ENCODE peak calls at places on chromosomes 1 and 21, in ten cellular contexts. P, I, X, F, Y, C, H, S, W and V are unnamed samples.

GRCh38 chr1:18554597-18554996 is 73.9 kb downstream of the KLHDC7A start:
- DNase-seq in P (no peak), I (no peak), X (no peak), F (no peak), Y (no peak), C (no peak), H (no peak), S (no peak), W (no peak), V (no peak)

GRCh38 chr21:31326478-31327247 is 17.4 kb downstream of the TIAM1 start:
- DNase-seq in P (no peak), I (peak), X (peak), F (no peak), Y (no peak), C (no peak), H (peak), S (no peak), W (peak), V (no peak)

GRCh38 chr1:165078391-165078790 is 278.1 kb downstream of the LMX1A start:
- DNase-seq in P (no peak), I (no peak), X (no peak), F (no peak), Y (no peak), C (no peak), H (no peak), S (no peak), W (no peak), V (no peak)

GRCh38 chr21:27793901-27794300 is 827.0 kb upstream of the ADAMTS5 start:
- DNase-seq in P (no peak), I (no peak), X (no peak), F (no peak), Y (no peak), C (no peak), H (no peak), S (no peak), W (no peak), V (no peak)

GRCh38 chr1:164320780-164321683 is 238.0 kb upstream of the PBX1 start:
- DNase-seq in P (no peak), I (no peak), X (no peak), F (peak), Y (peak), C (peak), H (no peak), S (peak), W (no peak), V (no peak)

GRCh38 chr21:46000731-46001641 is 19.4 kb downstream of the COL6A1 start:
- DNase-seq in P (no peak), I (no peak), X (no peak), F (peak), Y (no peak), C (no peak), H (peak), S (no peak), W (no peak), V (no peak)

GRCh38 chr21:33767236-33767635 is 124.9 kb downstream of the ITSN1 start:
- DNase-seq in P (peak), I (no peak), X (no peak), F (no peak), Y (no peak), C (no peak), H (no peak), S (no peak), W (no peak), V (no peak)

GRCh38 chr21:30444204-30444603 is 4.1 kb downstream of the KRTAP15-1 start:
- DNase-seq in P (no peak), I (no peak), X (no peak), F (no peak), Y (no peak), C (peak), H (no peak), S (no peak), W (no peak), V (no peak)

GRCh38 chr1:113946668-113947387 is 17.7 kb downstream of the HIPK1 start:
- DNase-seq in P (peak), I (no peak), X (no peak), F (no peak), Y (no peak), C (no peak), H (no peak), S (no peak), W (no peak), V (no peak)

GRCh38 chr1:207027221-207027777 is 5.3 kb downstream of the C1orf116 start:
- DNase-seq in P (peak), I (no peak), X (no peak), F (no peak), Y (no peak), C (no peak), H (no peak), S (no peak), W (no peak), V (no peak)

GRCh38 chr1:162055062-162055461 is 14.4 kb upstream of the NOS1AP start:
- DNase-seq in P (peak), I (no peak), X (no peak), F (no peak), Y (no peak), C (no peak), H (no peak), S (peak), W (no peak), V (no peak)